ENCODE peak calls at places on chromosome 15, in four cellular contexts. P is GM12878, O is K562, Q is SK-N-SH. Z is an unnamed sample.

GRCh38 chr15:84844964-84845363 is 27.8 kb downstream of the ALPK3 start:
- DNase-seq in P (no peak), O (no peak), Q (no peak), Z (no peak)

GRCh38 chr15:98801234-98801561 is 152.9 kb downstream of the IGF1R start:
- DNase-seq in P (no peak), O (no peak), Q (no peak), Z (no peak)

GRCh38 chr15:70171224-70171886 is 73.6 kb upstream of the TLE3 start:
- DNase-seq in P (no peak), O (peak), Q (peak), Z (no peak)

GRCh38 chr15:99105516-99106341 is 849 bp downstream of the SYNM start:
- DNase-seq in P (no peak), O (no peak), Q (peak), Z (peak)

GRCh38 chr15:63420333-63420741 is 38.7 kb upstream of the CA12 start:
- DNase-seq in P (no peak), O (peak), Q (no peak), Z (no peak)

GRCh38 chr15:55194246-55194645 is 2.5 kb downstream of the RSL24D1 start:
- DNase-seq in P (no peak), O (no peak), Q (no peak), Z (no peak)

GRCh38 chr15:63374686-63375520 is 6.7 kb downstream of the CA12 start:
- DNase-seq in P (no peak), O (no peak), Q (no peak), Z (no peak)

GRCh38 chr15:84749111-84749991 is 959 bp downstream of the ZNF592 start:
- DNase-seq in P (no peak), O (peak), Q (peak), Z (peak)

GRCh38 chr15:96629501-96629900 is 299.0 kb downstream of the NR2F2 start:
- DNase-seq in P (no peak), O (no peak), Q (no peak), Z (no peak)

GRCh38 chr15:60507596-60508424 is 28.9 kb upstream of the ICE2 start:
- DNase-seq in P (peak), O (peak), Q (peak), Z (no peak)

GRCh38 chr15:60798821-60799220 is 319.9 kb upstream of the ICE2 start:
- DNase-seq in P (peak), O (no peak), Q (no peak), Z (no peak)

GRCh38 chr15:67067161-67067853 is 1.9 kb downstream of the SMAD3 start:
- DNase-seq in P (no peak), O (peak), Q (no peak), Z (peak)

GRCh38 chr15:80779658-80780415 is 667 bp downstream of the CEMIP start:
- DNase-seq in P (no peak), O (no peak), Q (peak), Z (peak)

GRCh38 chr15:42385206-42385979 is 26.1 kb downstream of the CAPN3 start:
- DNase-seq in P (no peak), O (peak), Q (peak), Z (peak)

GRCh38 chr15:83304861-83305661 is 20.6 kb upstream of the BNC1 start:
- DNase-seq in P (no peak), O (no peak), Q (no peak), Z (no peak)

GRCh38 chr15:88385078-88385700 is 82.0 kb downstream of the MRPL46 start:
- DNase-seq in P (no peak), O (no peak), Q (no peak), Z (no peak)

GRCh38 chr15:48897144-48897814 is 19.3 kb downstream of the EID1 start:
- DNase-seq in P (no peak), O (peak), Q (no peak), Z (no peak)

GRCh38 chr15:101152914-101153313 is 98.9 kb downstream of the CHSY1 start:
- DNase-seq in P (no peak), O (peak), Q (no peak), Z (peak)

GRCh38 chr15:47027322-47027946 is 689.9 kb upstream of the SEMA6D start:
- DNase-seq in P (no peak), O (no peak), Q (peak), Z (no peak)

GRCh38 chr15:98900382-98900781 is 107.2 kb downstream of the PGPEP1L start:
- DNase-seq in P (no peak), O (no peak), Q (no peak), Z (no peak)

GRCh38 chr15:61871926-61872522 is 188.2 kb downstream of the VPS13C start:
- DNase-seq in P (no peak), O (peak), Q (peak), Z (no peak)

GRCh38 chr15:66629817-66630576 is 64.2 kb upstream of the LCTL start:
- DNase-seq in P (no peak), O (no peak), Q (no peak), Z (no peak)

GRCh38 chr15:56064152-56064551 is 70.7 kb upstream of the NEDD4 start:
- DNase-seq in P (no peak), O (no peak), Q (no peak), Z (no peak)

GRCh38 chr15:52728899-52729298 is 49.7 kb upstream of the ATOSA start:
- DNase-seq in P (no peak), O (no peak), Q (peak), Z (no peak)

GRCh38 chr15:52786436-52787122 is 3.6 kb downstream of the ONECUT1 start:
- DNase-seq in P (no peak), O (no peak), Q (no peak), Z (peak)

GRCh38 chr15:90143176-90143655 is 40.9 kb upstream of the IDH2 start:
- DNase-seq in P (no peak), O (peak), Q (peak), Z (peak)

GRCh38 chr15:55969582-55969981 is 23.8 kb downstream of the NEDD4 start:
- DNase-seq in P (no peak), O (no peak), Q (no peak), Z (no peak)

GRCh38 chr15:75822685-75823278 is 20.5 kb upstream of the UBE2Q2 start:
- DNase-seq in P (no peak), O (no peak), Q (no peak), Z (no peak)

GRCh38 chr15:57118013-57118799 is 199.8 kb downstream of the TCF12 start:
- DNase-seq in P (no peak), O (no peak), Q (no peak), Z (no peak)

GRCh38 chr15:88539441-88539840 is 7.0 kb downstream of the DET1 start:
- DNase-seq in P (no peak), O (no peak), Q (no peak), Z (no peak)

GRCh38 chr15:26831951-26832350 is 34.9 kb upstream of the GABRA5 start:
- DNase-seq in P (no peak), O (no peak), Q (no peak), Z (no peak)

GRCh38 chr15:74504418-74504817 is 36.6 kb upstream of the ARID3B start:
- DNase-seq in P (no peak), O (no peak), Q (no peak), Z (no peak)

GRCh38 chr15:39582286-39582976 is 1.6 kb downstream of the THBS1 start:
- DNase-seq in P (no peak), O (no peak), Q (no peak), Z (no peak)

GRCh38 chr15:39582977-39583585 is 2.2 kb downstream of the THBS1 start:
- DNase-seq in P (no peak), O (no peak), Q (no peak), Z (no peak)

GRCh38 chr15:39584266-39584659 is 3.4 kb downstream of the THBS1 start:
- DNase-seq in P (no peak), O (no peak), Q (no peak), Z (no peak)

GRCh38 chr15:39584662-39585393 is 3.9 kb downstream of the THBS1 start:
- DNase-seq in P (no peak), O (no peak), Q (no peak), Z (no peak)

GRCh38 chr15:39583586-39584265 is 2.8 kb downstream of the THBS1 start:
- DNase-seq in P (no peak), O (peak), Q (peak), Z (peak)
- TF ChIP-seq USF1 in P (no peak), O (no peak), Q (no peak), Z (no peak)

GRCh38 chr15:71272932-71273331 is 157.7 kb downstream of the THSD4 start:
- DNase-seq in P (no peak), O (no peak), Q (no peak), Z (no peak)
- TF ChIP-seq USF1 in P (no peak), O (no peak), Q (no peak), Z (no peak)

GRCh38 chr15:91944334-91944733 is 90.8 kb downstream of the SLCO3A1 start:
- DNase-seq in P (no peak), O (no peak), Q (no peak), Z (no peak)

GRCh38 chr15:91941871-91942270 is 88.4 kb downstream of the SLCO3A1 start:
- DNase-seq in P (no peak), O (no peak), Q (no peak), Z (no peak)

GRCh38 chr15:91942676-91943417 is 89.3 kb downstream of the SLCO3A1 start:
- DNase-seq in P (no peak), O (no peak), Q (no peak), Z (no peak)

GRCh38 chr15:91939432-91939831 is 85.9 kb downstream of the SLCO3A1 start:
- DNase-seq in P (no peak), O (no peak), Q (no peak), Z (no peak)

GRCh38 chr15:91940466-91941381 is 87.2 kb downstream of the SLCO3A1 start:
- DNase-seq in P (no peak), O (no peak), Q (peak), Z (no peak)
- TF ChIP-seq USF1 in P (no peak), O (no peak), Q (no peak), Z (no peak)

DNA sequence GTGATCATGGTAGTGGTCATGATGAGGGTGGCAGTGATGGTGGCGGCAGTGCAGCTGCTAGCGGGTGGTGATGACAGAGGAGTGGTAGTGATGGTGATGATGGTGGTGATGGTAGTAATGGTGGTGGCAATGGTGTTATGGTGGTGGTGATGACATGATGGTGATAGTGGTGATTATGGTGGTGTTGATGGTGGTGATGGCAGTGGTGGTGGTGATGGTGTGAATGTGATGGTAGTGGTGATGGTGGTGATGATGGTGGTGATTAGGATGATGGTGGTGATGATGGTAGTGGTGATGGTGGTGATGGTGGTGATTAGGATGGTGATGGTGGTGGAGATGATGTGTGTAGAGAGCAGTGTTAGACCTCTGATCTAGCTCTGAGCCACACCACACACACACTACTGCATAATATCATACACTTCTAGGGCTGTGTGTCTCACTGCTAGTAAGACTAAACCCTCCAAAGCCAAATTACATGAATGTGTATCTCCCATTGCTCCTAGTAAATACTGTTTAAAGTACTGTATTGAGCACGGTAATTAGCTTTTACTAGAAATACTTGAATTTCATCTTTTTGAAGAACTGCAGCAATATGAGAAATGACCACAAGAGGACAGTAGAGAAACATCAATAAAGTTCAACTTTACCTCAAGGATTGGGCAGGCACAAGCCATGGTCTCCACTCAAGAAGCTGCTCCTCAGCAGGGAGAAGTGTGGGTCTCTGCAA is 28.8 kb downstream of the TMED3 start:
- DNase-seq in P (no peak), O (peak), Q (peak), Z (no peak)
- TF ChIP-seq USF1 in P (no peak), O (no peak), Q (no peak), Z (no peak)

DNA sequence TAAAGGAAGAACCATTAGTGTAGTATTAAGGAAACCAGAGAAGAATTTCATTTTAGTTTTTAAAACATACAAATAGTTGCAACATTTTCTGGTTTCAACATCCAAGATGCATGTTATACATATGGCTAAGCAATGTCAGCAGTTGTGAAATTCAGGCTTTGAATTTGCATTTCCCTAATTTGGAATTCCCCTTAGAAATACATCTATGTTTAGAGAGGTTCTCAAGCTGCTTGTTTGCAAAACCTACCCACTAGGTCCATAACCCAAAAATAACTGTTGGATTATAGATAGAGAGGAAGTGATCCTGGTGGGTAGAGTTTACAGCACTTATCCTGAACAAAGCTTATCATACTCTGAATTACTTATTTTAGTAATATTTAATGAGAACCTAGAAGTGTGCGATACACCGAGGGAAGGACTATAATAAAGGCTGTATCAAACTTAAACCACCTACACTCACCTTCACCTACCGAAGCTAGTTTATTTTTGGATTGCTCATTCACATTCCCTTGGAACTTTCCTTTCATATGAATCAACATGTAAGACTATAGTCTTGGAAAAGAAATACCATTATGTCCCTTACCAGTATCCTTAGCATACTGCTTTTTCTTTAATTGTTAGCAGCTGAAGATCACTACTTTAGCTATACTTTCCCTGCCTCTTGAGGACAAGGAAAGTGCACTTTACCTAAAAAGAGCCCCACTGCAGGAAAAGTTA is 60.6 kb downstream of the CHAC1 start:
- DNase-seq in P (peak), O (no peak), Q (no peak), Z (no peak)
- TF ChIP-seq USF1 in P (no peak), O (no peak), Q (no peak), Z (no peak)

DNA sequence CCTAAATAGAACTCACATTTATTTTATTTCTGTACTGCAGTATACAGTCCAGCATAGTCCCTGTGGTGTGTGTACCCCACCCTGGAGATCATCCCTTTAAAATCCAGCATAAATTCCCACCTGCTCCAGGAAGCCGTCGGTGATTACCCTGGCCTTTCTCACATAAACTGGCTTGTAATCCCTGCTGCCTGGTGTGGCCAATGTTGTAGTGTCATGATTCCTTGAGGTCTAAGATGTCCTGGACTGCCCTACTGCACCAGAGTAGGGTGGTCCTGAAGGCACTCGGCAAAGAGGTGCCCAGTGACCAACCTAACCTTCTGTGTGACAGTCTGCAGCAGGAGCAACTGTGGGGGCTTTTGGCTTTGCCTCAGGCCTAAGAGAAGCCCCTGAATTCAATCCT is 58.9 kb downstream of the ITGA11 start:
- DNase-seq in P (no peak), O (no peak), Q (no peak), Z (no peak)
- TF ChIP-seq USF1 in P (no peak), O (no peak), Q (no peak), Z (no peak)

DNA sequence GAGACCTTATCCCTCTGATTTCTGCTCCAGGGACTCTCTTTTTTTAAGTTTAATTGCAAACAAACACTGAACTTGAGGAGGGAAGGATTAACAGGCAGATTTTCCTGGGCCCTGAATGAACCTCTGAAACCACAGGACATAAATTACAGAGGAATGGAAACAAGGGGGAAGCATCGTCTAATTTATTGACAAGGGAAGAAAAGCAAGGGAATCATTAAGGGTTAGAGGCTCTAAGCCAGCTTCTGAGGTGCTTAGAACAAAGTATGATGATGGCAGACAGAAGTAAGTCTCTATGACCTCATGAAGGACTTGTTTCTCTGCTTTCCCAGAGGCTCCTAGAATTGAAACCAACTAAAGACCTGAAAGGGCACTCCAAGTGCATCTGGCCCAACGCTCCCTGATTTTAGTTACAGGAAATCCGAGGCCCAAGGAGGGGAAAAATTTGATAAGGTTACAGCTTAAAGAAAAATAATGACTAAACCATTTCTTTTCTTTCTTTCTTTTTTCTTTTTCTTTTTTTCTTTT is 244.7 kb upstream of the NR2E3 start:
- DNase-seq in P (no peak), O (no peak), Q (no peak), Z (no peak)
- TF ChIP-seq USF1 in P (no peak), O (no peak), Q (no peak), Z (no peak)

GRCh38 chr15:35603298-35603697 is 57.3 kb upstream of the DPH6 start:
- DNase-seq in P (peak), O (no peak), Q (no peak), Z (no peak)
- TF ChIP-seq USF1 in P (no peak), O (no peak), Q (no peak), Z (no peak)

GRCh38 chr15:95202569-95203349 is 971.4 kb downstream of the MCTP2 start:
- DNase-seq in P (no peak), O (peak), Q (no peak), Z (no peak)
- TF ChIP-seq USF1 in P (no peak), O (no peak), Q (no peak), Z (no peak)

GRCh38 chr15:64688179-64688578 is 87.2 kb downstream of the RBPMS2 start:
- DNase-seq in P (no peak), O (no peak), Q (no peak), Z (no peak)

GRCh38 chr15:64685230-64685886 is 90.0 kb downstream of the RBPMS2 start:
- DNase-seq in P (no peak), O (no peak), Q (no peak), Z (no peak)

GRCh38 chr15:64686130-64686735 is 89.2 kb downstream of the RBPMS2 start:
- DNase-seq in P (no peak), O (peak), Q (peak), Z (no peak)

GRCh38 chr15:64688770-64689169 is 86.6 kb downstream of the RBPMS2 start:
- DNase-seq in P (no peak), O (no peak), Q (no peak), Z (no peak)

DNA sequence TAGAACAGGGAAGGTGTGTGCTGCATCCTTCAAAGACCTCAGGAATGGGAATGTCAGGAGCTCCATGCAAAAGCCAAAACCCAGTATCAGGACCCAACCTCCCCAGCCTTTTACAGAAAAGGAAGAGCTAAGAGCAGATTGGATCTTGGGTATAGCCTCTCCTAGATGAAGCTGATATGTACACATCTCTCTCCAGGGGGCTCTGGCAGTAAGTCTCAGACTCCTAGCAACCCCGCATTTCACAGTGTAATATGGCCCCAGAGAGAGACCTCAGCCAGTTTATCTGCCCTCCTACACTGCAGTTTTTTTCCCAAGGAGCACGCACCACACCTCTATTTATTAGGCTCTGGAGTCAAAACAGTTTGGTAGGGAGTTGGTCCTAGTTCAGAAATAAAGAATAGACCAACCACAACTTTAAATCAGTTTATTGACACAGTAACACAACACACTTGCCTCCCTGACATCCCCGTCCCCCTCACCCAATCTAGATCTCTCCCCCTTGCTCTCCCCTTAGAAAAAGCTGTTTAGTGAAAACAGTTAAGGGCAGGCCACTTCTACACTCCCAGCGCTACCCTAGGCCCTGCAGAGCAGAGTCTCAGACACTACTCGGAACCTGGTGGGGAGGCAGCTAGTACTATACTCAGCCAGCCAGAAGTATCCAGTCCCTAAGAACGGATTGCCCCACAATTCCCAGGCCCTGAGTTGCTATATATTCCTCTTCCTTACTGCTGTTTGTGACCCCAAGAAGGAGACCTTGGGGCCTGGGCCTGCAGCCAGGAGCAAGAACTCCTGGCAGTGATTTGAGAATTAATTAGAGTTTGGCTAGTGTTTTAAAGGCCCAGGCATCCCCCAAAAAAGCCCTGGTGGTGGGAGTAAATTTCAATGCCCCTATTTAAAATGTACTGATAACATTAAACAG is 88.0 kb downstream of the RBPMS2 start:
- DNase-seq in P (no peak), O (no peak), Q (no peak), Z (no peak)
- TF ChIP-seq USF1 in P (no peak), O (no peak), Q (no peak), Z (no peak)